ENCODE peak calls at places on chromosomes 5 and 9, in five cellular contexts. R is HFFc6, A is HCEC 1CT, W is cardiac fibroblast, L is brain pericyte. X is an unnamed sample.

GRCh38 chr5:9653811-9654210 is 23.7 kb upstream of the TAS2R1 start:
- DNase-seq in R (peak), A (peak), W (peak), L (peak), X (no peak)

GRCh38 chr9:13083973-13084528 is 195.4 kb downstream of the MPDZ start:
- DNase-seq in R (peak), A (peak), W (peak), L (no peak), X (no peak)

GRCh38 chr9:93677061-93677571 is 100.7 kb downstream of the PHF2 start:
- DNase-seq in R (no peak), A (no peak), W (no peak), L (no peak), X (peak)

GRCh38 chr9:135294826-135295225 is 184.8 kb upstream of the PPP1R26 start:
- DNase-seq in R (no peak), A (no peak), W (no peak), L (no peak), X (no peak)

GRCh38 chr5:93705896-93706295 is 35.5 kb downstream of the POU5F2 start:
- DNase-seq in R (peak), A (peak), W (peak), L (peak), X (no peak)

GRCh38 chr5:142215915-142216681 is 107.5 kb downstream of the NDFIP1 start:
- DNase-seq in R (peak), A (peak), W (peak), L (peak), X (no peak)

GRCh38 chr9:115556432-115556831 is 438.5 kb upstream of the TNC start:
- DNase-seq in R (no peak), A (no peak), W (no peak), L (no peak), X (no peak)

GRCh38 chr5:115856936-115857524 is 15.3 kb downstream of the AP3S1 start:
- DNase-seq in R (no peak), A (no peak), W (no peak), L (no peak), X (no peak)

GRCh38 chr9:125911861-125912260 is 164.7 kb downstream of the PBX3 start:
- DNase-seq in R (no peak), A (peak), W (no peak), L (no peak), X (no peak)

GRCh38 chr9:126619336-126619919 is 5.7 kb downstream of the LMX1B start:
- DNase-seq in R (no peak), A (no peak), W (no peak), L (no peak), X (peak)

GRCh38 chr9:111356567-111357244 is 26.7 kb upstream of the OR2K2 start:
- DNase-seq in R (peak), A (peak), W (peak), L (peak), X (no peak)

GRCh38 chr9:18678846-18679245 is 204.9 kb downstream of the ADAMTSL1 start:
- DNase-seq in R (no peak), A (no peak), W (peak), L (no peak), X (no peak)

GRCh38 chr9:7234144-7234543 is 476.4 kb downstream of the KDM4C start:
- DNase-seq in R (peak), A (peak), W (peak), L (no peak), X (no peak)

GRCh38 chr9:97518909-97519307 is 17.4 kb downstream of the TMOD1 start:
- DNase-seq in R (peak), A (peak), W (peak), L (no peak), X (no peak)

GRCh38 chr5:136731241-136731885 is 366.0 kb upstream of the TRPC7 start:
- DNase-seq in R (peak), A (no peak), W (no peak), L (no peak), X (no peak)

GRCh38 chr5:775960-776861 is 8.3 kb downstream of the ZDHHC11B start:
- DNase-seq in R (no peak), A (no peak), W (no peak), L (no peak), X (peak)

GRCh38 chr9:125663127-125663526 is 43.9 kb downstream of the MAPKAP1 start:
- DNase-seq in R (peak), A (peak), W (peak), L (no peak), X (no peak)

GRCh38 chr9:91775708-91776028 is 174.4 kb downstream of the ROR2 start:
- DNase-seq in R (no peak), A (no peak), W (no peak), L (no peak), X (no peak)